ENCODE peak calls at places on chromosomes 4 and X, in eight cellular contexts. B is cardiac muscle cell, G is keratinocyte, J is spleen, A is colonic mucosa, S is HT1080, E is T-helper 17 cell, I is AG09309. T is an unnamed sample.

GRCh38 chr4:3700736-3701135 is 65.4 kb upstream of the ADRA2C start:
- DNase-seq in G (no peak), E (no peak), A (no peak), J (peak), S (no peak), B (no peak), I (no peak), T (no peak)

GRCh38 chr4:96913437-96914075 is 1073.7 kb downstream of the PDHA2 start:
- DNase-seq in S (peak), I (no peak), A (no peak), B (peak), J (no peak), G (no peak), E (no peak), T (no peak)

GRCh38 chrX:147735364-147735763 is 176.4 kb upstream of the FMR1 start:
- DNase-seq in G (no peak), E (no peak), A (no peak), S (no peak), I (no peak), B (no peak), J (no peak), T (no peak)

GRCh38 chr4:159047478-159048165 is 55.3 kb upstream of the RAPGEF2 start:
- DNase-seq in A (no peak), E (no peak), G (no peak), S (no peak), I (no peak), J (no peak), B (peak), T (no peak)

GRCh38 chr4:94567811-94568210 is 116.1 kb downstream of the PDLIM5 start:
- DNase-seq in G (no peak), A (no peak), S (no peak), B (no peak), E (no peak), I (no peak), J (no peak), T (no peak)

GRCh38 chr4:113355550-113356371 is 306.3 kb downstream of the ANK2 start:
- DNase-seq in A (no peak), S (peak), I (peak), B (peak), G (peak), J (peak), E (peak), T (no peak)

GRCh38 chr4:175411251-175411650 is 400.8 kb downstream of the GPM6A start:
- DNase-seq in B (no peak), A (no peak), S (no peak), E (no peak), I (no peak), J (no peak), G (no peak), T (no peak)

GRCh38 chr4:89054627-89055026 is 2.4 kb downstream of the FAM13A start:
- DNase-seq in I (no peak), B (no peak), S (no peak), E (no peak), J (no peak), G (no peak), A (no peak), T (no peak)

GRCh38 chrX:49186125-49187027 is at the start of gene PRICKLE3:
- DNase-seq in I (no peak), E (peak), J (peak), A (peak), S (peak), B (peak), G (no peak), T (no peak)

GRCh38 chr4:168832746-168833575 is 177.1 kb downstream of the CBR4 start:
- DNase-seq in A (peak), I (no peak), S (peak), J (peak), E (no peak), G (no peak), B (no peak), T (no peak)

GRCh38 chrX:118847676-118848075 is 24.1 kb downstream of the ZCCHC12 start:
- DNase-seq in A (no peak), B (peak), S (peak), I (peak), G (no peak), J (no peak), E (no peak), T (no peak)

GRCh38 chrX:69263421-69263820 is 98.2 kb upstream of the PJA1 start:
- DNase-seq in E (no peak), G (no peak), A (no peak), S (no peak), J (no peak), B (no peak), I (no peak), T (no peak)

GRCh38 chr4:38676986-38677385 is 13.0 kb downstream of the KLF3 start:
- DNase-seq in A (no peak), B (no peak), G (no peak), S (no peak), I (no peak), E (no peak), J (no peak), T (no peak)

GRCh38 chr4:4780634-4781287 is 78.7 kb upstream of the MSX1 start:
- DNase-seq in S (peak), I (peak), J (no peak), B (peak), G (no peak), E (no peak), A (no peak), T (no peak)

GRCh38 chrX:124555036-124555595 is 208.8 kb downstream of the SH2D1A start:
- DNase-seq in G (peak), A (no peak), E (no peak), B (peak), J (no peak), S (peak), I (no peak), T (no peak)

GRCh38 chr4:182715548-182715947 is 201.6 kb downstream of the DCTD start:
- DNase-seq in E (no peak), B (no peak), I (no peak), J (no peak), G (no peak), A (no peak), S (no peak), T (no peak)

GRCh38 chrX:23908219-23909003 is 605 bp downstream of the CXorf58 start:
- DNase-seq in B (no peak), I (no peak), S (no peak), G (no peak), A (no peak), J (no peak), E (no peak), T (no peak)

GRCh38 chr4:113445286-113445685 is 316.3 kb downstream of the CAMK2D start:
- DNase-seq in G (peak), S (peak), J (no peak), I (peak), A (peak), E (no peak), B (peak), T (peak)

GRCh38 chr4:182337366-182337765 is 94.2 kb downstream of the TENM3 start:
- DNase-seq in J (no peak), G (no peak), A (no peak), S (no peak), I (no peak), B (no peak), E (no peak), T (no peak)

GRCh38 chr4:117225441-117225840 is 140.1 kb upstream of the TRAM1L1 start:
- DNase-seq in J (no peak), G (no peak), B (no peak), A (no peak), I (no peak), E (no peak), S (no peak), T (no peak)

GRCh38 chrX:41922694-41923171 is 621 bp downstream of the CASK start:
- DNase-seq in G (no peak), S (peak), A (peak), E (peak), J (peak), B (peak), I (no peak), T (no peak)

GRCh38 chrX:15202458-15203177 is 67.3 kb downstream of the ASB9 start:
- DNase-seq in A (no peak), S (peak), J (no peak), E (no peak), G (no peak), I (peak), B (no peak), T (no peak)

GRCh38 chr4:8341691-8342090 is 72.1 kb downstream of the HTRA3 start:
- DNase-seq in G (no peak), I (no peak), E (no peak), J (no peak), S (no peak), B (peak), A (no peak), T (no peak)

GRCh38 chr4:149465941-149466340 is 349.7 kb downstream of the IQCM start:
- DNase-seq in I (no peak), S (no peak), A (no peak), E (no peak), G (peak), J (no peak), B (peak), T (no peak)

GRCh38 chrX:39475372-39475771 is 622.4 kb downstream of the BCOR start:
- DNase-seq in B (no peak), J (no peak), I (no peak), E (no peak), A (no peak), G (no peak), S (no peak), T (no peak)

GRCh38 chr4:88818650-88819470 is 121.2 kb upstream of the NAP1L5 start:
- DNase-seq in A (peak), I (no peak), S (peak), J (no peak), G (no peak), B (peak), E (peak), T (no peak)

GRCh38 chrX:13398073-13398823 is 78.4 kb upstream of the ATXN3L start:
- DNase-seq in G (peak), E (no peak), A (no peak), S (peak), B (peak), J (no peak), I (peak), T (peak)

GRCh38 chrX:132270699-132271098 is 51.5 kb upstream of the RAP2C start:
- DNase-seq in G (peak), A (no peak), J (no peak), E (no peak), B (peak), I (peak), S (peak), T (peak)

GRCh38 chr4:2066011-2066551 is 7.0 kb downstream of the NAT8L start:
- DNase-seq in I (no peak), J (peak), G (no peak), A (no peak), B (no peak), S (no peak), E (no peak), T (no peak)

GRCh38 chr4:170589597-170590191 is 499.9 kb upstream of the AADAT start:
- DNase-seq in A (no peak), B (no peak), I (no peak), G (peak), S (peak), J (no peak), E (no peak), T (no peak)

GRCh38 chr4:122764808-122765189 is 32.3 kb downstream of the BBS12 start:
- DNase-seq in I (peak), S (peak), J (no peak), B (peak), E (no peak), G (no peak), A (no peak), T (no peak)

GRCh38 chr4:150056569-150056968 is 21.7 kb upstream of the DCLK2 start:
- DNase-seq in J (no peak), I (peak), G (no peak), A (no peak), S (peak), E (no peak), B (peak), T (no peak)

GRCh38 chrX:84709987-84710386 is 207.7 kb upstream of the HDX start:
- DNase-seq in E (no peak), J (no peak), G (no peak), S (no peak), A (no peak), B (no peak), I (no peak), T (no peak)